ENCODE peak calls at places on chromosomes 6 and 20, in nine cellular contexts. Y, J, F, Q, B, K, Z, G and N are unnamed samples. For H3K9me3 and H3K4me1, the result is how much of the 10 kb centered on the place peaks cover.

GRCh38 chr20:19449051-19449450 is 236.6 kb downstream of the SLC24A3 start:
- DNase-seq in Y (no peak), J (no peak), F (no peak), Q (peak), B (no peak), K (peak), Z (no peak), G (no peak), N (no peak)

GRCh38 chr6:44256291-44257006 is 879 bp downstream of the SLC35B2 start:
- DNase-seq in Y (no peak), J (no peak), F (no peak), Q (no peak), B (peak), K (no peak), Z (peak), G (no peak), N (no peak)

GRCh38 chr6:160430203-160430602 is 82.0 kb downstream of the SLC22A3 start:
- DNase-seq in Y (no peak), J (no peak), F (no peak), Q (no peak), B (no peak), K (peak), Z (no peak), G (no peak), N (no peak)

GRCh38 chr20:41359541-41360011 is 7.0 kb downstream of the EMILIN3 start:
- DNase-seq in Y (no peak), J (no peak), F (no peak), Q (peak), B (no peak), K (no peak), Z (no peak), G (no peak), N (peak)

GRCh38 chr6:43271944-43272343 is 26.1 kb upstream of the SLC22A7 start:
- DNase-seq in Y (no peak), J (no peak), F (no peak), Q (no peak), B (no peak), K (no peak), Z (no peak), G (no peak), N (no peak)

GRCh38 chr6:159360306-159360705 is 191.1 kb downstream of the FNDC1 start:
- DNase-seq in Y (no peak), J (no peak), F (no peak), Q (no peak), B (no peak), K (no peak), Z (no peak), G (no peak), N (no peak)

GRCh38 chr6:111922454-111923297 is 49.4 kb upstream of the FYN start:
- DNase-seq in Y (no peak), J (no peak), F (no peak), Q (no peak), B (no peak), K (no peak), Z (no peak), G (no peak), N (no peak)

GRCh38 chr20:53335509-53335908 is 258.1 kb downstream of the ZNF217 start:
- DNase-seq in Y (no peak), J (no peak), F (no peak), Q (no peak), B (no peak), K (no peak), Z (no peak), G (no peak), N (no peak)

GRCh38 chr6:89111933-89112332 is 5.9 kb downstream of the SRSF12 start:
- DNase-seq in Y (no peak), J (no peak), F (no peak), Q (no peak), B (no peak), K (no peak), Z (no peak), G (no peak), N (no peak)

GRCh38 chr6:73180718-73181619 is 44.3 kb downstream of the KHDC1L start:
- DNase-seq in Y (peak), J (peak), F (no peak), Q (no peak), B (no peak), K (no peak), Z (no peak), G (peak), N (no peak)

GRCh38 chr6:5537967-5538366 is 276.7 kb downstream of the FARS2 start:
- DNase-seq in Y (no peak), J (no peak), F (no peak), Q (no peak), B (no peak), K (no peak), Z (no peak), G (no peak), N (no peak)

GRCh38 chr6:152552616-152553209 is 84.4 kb downstream of the SYNE1 start:
- DNase-seq in Y (peak), J (peak), F (no peak), Q (no peak), B (peak), K (peak), Z (peak), G (peak), N (peak)

GRCh38 chr6:156949376-156949775 is 172.2 kb downstream of the ARID1B start:
- DNase-seq in Y (no peak), J (no peak), F (no peak), Q (no peak), B (no peak), K (no peak), Z (no peak), G (peak), N (no peak)

GRCh38 chr20:62603907-62604785 is 38.2 kb upstream of the SLCO4A1 start:
- DNase-seq in Y (no peak), J (no peak), F (no peak), Q (no peak), B (no peak), K (no peak), Z (no peak), G (no peak), N (no peak)

GRCh38 chr20:46558511-46558959 is 8.1 kb upstream of the OCSTAMP start:
- DNase-seq in Y (no peak), J (no peak), F (no peak), Q (no peak), B (no peak), K (no peak), Z (peak), G (peak), N (no peak)

GRCh38 chr20:53097371-53097770 is 125.2 kb downstream of the TSHZ2 start:
- DNase-seq in Y (no peak), J (no peak), F (no peak), Q (no peak), B (no peak), K (no peak), Z (no peak), G (no peak), N (no peak)

GRCh38 chr20:48523191-48523757 is 304.5 kb downstream of the PREX1 start:
- DNase-seq in Y (peak), J (no peak), F (no peak), Q (no peak), B (no peak), K (no peak), Z (no peak), G (peak), N (no peak)

GRCh38 chr6:21732731-21733130 is 139.2 kb downstream of the SOX4 start:
- DNase-seq in Y (no peak), J (no peak), F (no peak), Q (no peak), B (no peak), K (no peak), Z (no peak), G (no peak), N (no peak)

GRCh38 chr20:3777726-3778629 is 3.3 kb downstream of the SPEF1 start:
- DNase-seq in Y (no peak), J (no peak), F (peak), Q (peak), B (peak), K (peak), Z (peak), G (peak), N (no peak)

GRCh38 chr6:136551103-136551502 is 881 bp upstream of the MAP7 start:
- DNase-seq in Y (peak), J (no peak), F (no peak), Q (no peak), B (no peak), K (no peak), Z (no peak), G (no peak), N (peak)

DNA sequence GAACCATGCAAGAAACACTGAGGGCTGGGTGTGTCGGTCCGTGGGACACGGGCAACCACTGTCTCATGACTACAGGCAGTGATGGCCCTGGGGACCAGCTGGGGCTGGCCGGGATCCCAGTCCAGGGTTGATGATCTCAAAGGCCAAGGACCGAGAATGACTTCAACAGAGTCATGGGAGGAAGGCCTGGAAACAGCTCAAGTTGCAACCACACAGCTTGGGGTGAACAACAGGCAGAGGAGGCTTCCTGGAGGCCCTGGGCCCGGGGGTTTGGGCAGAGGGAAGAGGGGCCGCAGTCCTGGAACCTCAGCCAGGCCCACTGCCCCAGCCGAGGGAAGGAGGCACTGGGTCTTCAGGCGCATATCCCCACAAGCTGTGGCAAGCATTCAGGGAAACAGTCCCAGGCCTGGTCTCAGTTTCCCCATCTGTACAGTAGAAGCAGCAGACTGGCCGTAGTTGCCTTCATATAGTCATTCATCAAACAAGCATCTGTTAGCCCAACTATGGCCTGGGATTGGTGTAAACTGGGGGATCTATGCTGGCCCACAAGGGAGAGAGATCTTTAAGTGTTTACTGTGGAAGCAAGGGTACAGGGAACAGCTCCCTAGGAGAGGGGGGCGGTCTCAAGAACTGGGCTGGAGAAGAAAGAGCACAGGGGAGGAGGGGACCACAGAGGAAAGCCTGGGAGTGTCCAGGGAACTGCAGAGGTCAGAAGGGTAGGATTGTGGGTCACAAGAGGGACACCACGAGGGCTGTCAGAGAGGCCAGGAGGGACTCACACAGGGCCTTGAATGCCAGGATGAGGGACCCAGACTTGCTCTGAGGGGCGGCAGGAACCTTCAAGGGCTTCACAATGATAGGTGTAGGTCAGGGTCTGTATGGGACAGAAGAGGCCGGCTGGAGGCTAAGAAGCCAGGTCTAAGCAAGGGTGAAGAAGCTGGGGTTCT is 2.1 kb downstream of the MYL9 start:
- DNase-seq in Y (no peak), J (no peak), F (peak), Q (peak), B (peak), K (peak), Z (no peak), G (no peak), N (no peak)
- TF ChIP-seq POLR2AphosphoS5 in Y (no peak), J (no peak), F (no peak), Q (peak), B (peak), K (peak), Z (no peak), G (no peak), N (no peak)

DNA sequence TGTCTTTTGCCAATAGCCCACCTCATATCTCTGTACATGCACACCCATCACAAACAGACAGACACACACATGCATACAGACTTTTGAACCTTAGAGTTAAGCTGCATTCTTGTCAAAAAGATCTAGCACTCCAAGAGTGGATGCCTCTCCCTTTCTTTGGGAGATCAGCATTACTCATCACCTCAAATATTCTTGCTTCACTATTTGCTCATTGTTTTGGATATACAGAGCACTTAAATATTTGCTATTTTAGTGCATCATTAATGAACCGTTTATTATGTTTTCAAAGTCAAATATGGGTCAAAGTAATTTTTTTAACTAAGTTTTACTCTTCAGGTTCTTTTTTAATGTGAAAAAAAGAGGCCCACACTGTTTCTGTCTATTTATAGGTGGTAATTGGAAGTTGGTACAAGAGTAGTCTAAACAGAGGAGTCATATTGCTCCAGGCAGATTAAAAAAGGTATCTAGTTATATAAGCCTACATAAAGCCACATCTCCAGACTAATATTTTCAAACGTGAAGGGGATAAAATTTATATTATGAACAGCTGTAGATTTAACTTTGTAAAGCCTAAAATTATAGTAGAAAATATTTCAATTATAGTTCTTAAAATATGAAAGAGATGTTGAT is 102.6 kb downstream of the FLRT3 start:
- DNase-seq in Y (no peak), J (no peak), F (no peak), Q (no peak), B (no peak), K (no peak), Z (no peak), G (no peak), N (no peak)
- H3K9me3 ChIP-seq in Y (under half), J (under half), F (under half), Q (under half), B (under half), K (under half), Z (under half), G (under half), N (under half)

GRCh38 chr20:61066541-61066940 is 185.5 kb upstream of the CDH4 start:
- DNase-seq in Y (no peak), J (no peak), F (no peak), Q (no peak), B (no peak), K (no peak), Z (no peak), G (no peak), N (no peak)

GRCh38 chr20:61065853-61066252 is 186.2 kb upstream of the CDH4 start:
- DNase-seq in Y (no peak), J (no peak), F (no peak), Q (no peak), B (no peak), K (no peak), Z (no peak), G (no peak), N (no peak)

GRCh38 chr20:61061981-61062380 is 190.1 kb upstream of the CDH4 start:
- DNase-seq in Y (no peak), J (no peak), F (no peak), Q (no peak), B (no peak), K (no peak), Z (no peak), G (no peak), N (no peak)

GRCh38 chr20:61067221-61067620 is 184.8 kb upstream of the CDH4 start:
- DNase-seq in Y (no peak), J (no peak), F (no peak), Q (no peak), B (no peak), K (no peak), Z (no peak), G (no peak), N (no peak)
- H3K4me1 ChIP-seq in Y (under half), J (under half), F (under half), Q (under half), B (under half), K (under half), Z (under half), G (under half), N (under half)

GRCh38 chr20:64035933-64036345 is at the start of gene C20orf204:
- DNase-seq in Y (no peak), J (no peak), F (no peak), Q (no peak), B (no peak), K (no peak), Z (no peak), G (no peak), N (no peak)
- TF ChIP-seq POLR2AphosphoS5 in Y (no peak), J (no peak), F (no peak), Q (no peak), B (no peak), K (no peak), Z (no peak), G (peak), N (no peak)

GRCh38 chr6:167984144-167984719 is 13.2 kb upstream of the KIF25 start:
- DNase-seq in Y (no peak), J (no peak), F (no peak), Q (no peak), B (no peak), K (no peak), Z (no peak), G (no peak), N (no peak)

GRCh38 chr6:167985911-167986595 is 11.4 kb upstream of the KIF25 start:
- DNase-seq in Y (no peak), J (no peak), F (no peak), Q (no peak), B (no peak), K (no peak), Z (no peak), G (no peak), N (no peak)

GRCh38 chr6:167987396-167987795 is 10.1 kb upstream of the KIF25 start:
- DNase-seq in Y (no peak), J (no peak), F (no peak), Q (no peak), B (no peak), K (no peak), Z (no peak), G (no peak), N (no peak)

GRCh38 chr6:167987811-167988495 is 9.5 kb upstream of the KIF25 start:
- DNase-seq in Y (no peak), J (no peak), F (no peak), Q (no peak), B (no peak), K (no peak), Z (no peak), G (no peak), N (no peak)

GRCh38 chr6:167985205-167985604 is 12.3 kb upstream of the KIF25 start:
- DNase-seq in Y (no peak), J (no peak), F (no peak), Q (no peak), B (no peak), K (no peak), Z (no peak), G (no peak), N (no peak)
- H3K9me3 ChIP-seq in Y (under half), J (under half), F (under half), Q (under half), B (under half), K (under half), Z (under half), G (under half), N (under half)

GRCh38 chr20:57397004-57397692 is 6.0 kb downstream of the RBM38 start:
- DNase-seq in Y (no peak), J (no peak), F (no peak), Q (no peak), B (peak), K (peak), Z (no peak), G (no peak), N (no peak)
- H3K4me1 ChIP-seq in Y (under half), J (half or more), F (half or more), Q (under half), B (half or more), K (half or more), Z (half or more), G (under half), N (under half)

DNA sequence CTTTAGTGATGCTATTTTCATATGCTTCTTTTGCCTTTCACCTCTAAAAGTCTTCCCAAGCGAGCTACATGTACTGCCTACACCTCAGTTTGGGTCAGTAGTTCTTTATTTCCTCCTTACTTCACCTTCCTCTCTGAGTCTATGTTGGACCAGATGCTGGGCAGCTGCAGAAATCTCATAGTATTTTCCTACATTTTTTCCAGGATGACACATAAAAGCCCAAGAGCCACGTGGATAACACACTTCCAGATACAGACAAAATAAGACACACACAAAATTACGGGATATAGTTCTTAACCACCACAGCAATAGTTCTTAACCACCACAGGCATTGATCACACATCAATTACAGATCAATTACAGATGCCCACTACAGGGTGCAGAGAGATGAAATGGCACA is 6.1 kb upstream of the FAM210B start:
- DNase-seq in Y (no peak), J (no peak), F (no peak), Q (no peak), B (no peak), K (no peak), Z (no peak), G (no peak), N (no peak)
- TF ChIP-seq POLR2AphosphoS5 in Y (no peak), J (no peak), F (no peak), Q (no peak), B (no peak), K (no peak), Z (no peak), G (no peak), N (no peak)

GRCh38 chr20:61601361-61601760 is 349.3 kb downstream of the CDH4 start:
- DNase-seq in Y (no peak), J (no peak), F (no peak), Q (no peak), B (no peak), K (no peak), Z (no peak), G (no peak), N (no peak)
- H3K9me3 ChIP-seq in Y (under half), J (under half), F (under half), Q (under half), B (under half), K (under half), Z (half or more), G (under half), N (under half)